ENCODE peak calls at places on chromosomes 1 and 21, in six cellular contexts. S is heart right ventricle; A is naive thymus-derived CD8-positive, alpha-beta T cell; L is ovary; X is T-cell; W is COR-L47. O is an unnamed sample.

GRCh38 chr1:173406783-173407230 is 70.3 kb upstream of the PRDX6 start:
- DNase-seq in S (no peak), A (peak; percentile 30), L (no peak), X (no peak), W (no peak), O (no peak)

GRCh38 chr1:2999571-2999970 is 21.7 kb upstream of the ACTRT2 start:
- DNase-seq in S (no peak), A (no peak), L (no peak), X (peak; percentile 3), W (no peak), O (no peak)

GRCh38 chr1:246961939-246962373 is 30.2 kb upstream of the AHCTF1 start:
- DNase-seq in S (no peak), A (no peak), L (no peak), X (no peak), W (no peak), O (no peak)

GRCh38 chr1:58162952-58163550 is 383.5 kb downstream of the OMA1 start:
- DNase-seq in S (peak; percentile 73), A (no peak), L (peak; percentile 23), X (no peak), W (peak; percentile 48), O (peak; percentile 47)

GRCh38 chr1:24970399-24970753 is 40.3 kb upstream of the RUNX3 start:
- DNase-seq in S (no peak), A (no peak), L (no peak), X (no peak), W (no peak), O (no peak)

GRCh38 chr1:15923241-15923640 is 52.7 kb downstream of the ZBTB17 start:
- DNase-seq in S (no peak), A (no peak), L (no peak), X (no peak), W (no peak), O (no peak)

GRCh38 chr1:45493116-45493697 is 2.2 kb upstream of the TESK2 start:
- DNase-seq in S (peak; percentile 61), A (peak; percentile 60), L (no peak), X (peak; percentile 11), W (peak; percentile 32), O (peak; percentile 62)

GRCh38 chr1:40776236-40777072 is 7.1 kb upstream of the KCNQ4 start:
- DNase-seq in S (no peak), A (no peak), L (no peak), X (no peak), W (no peak), O (no peak)

GRCh38 chr1:217393901-217394300 is 237.0 kb downstream of the GPATCH2 start:
- DNase-seq in S (no peak), A (no peak), L (no peak), X (no peak), W (no peak), O (peak; percentile 7)

GRCh38 chr21:46039891-46040660 is 57.8 kb upstream of the COL6A2 start:
- DNase-seq in S (no peak), A (no peak), L (no peak), X (no peak), W (no peak), O (no peak)

GRCh38 chr1:39845569-39846566 is 37.4 kb downstream of the TRIT1 start:
- DNase-seq in S (peak; percentile 89), A (peak; percentile 85), L (peak; percentile 83), X (peak; percentile 84), W (peak; percentile 98), O (no peak)

GRCh38 chr21:17829472-17829871 is 10.3 kb upstream of the C21orf91 start:
- DNase-seq in S (no peak), A (no peak), L (no peak), X (no peak), W (no peak), O (no peak)

GRCh38 chr1:85378526-85378925 is 86.4 kb downstream of the DDAH1 start:
- DNase-seq in S (no peak), A (no peak), L (no peak), X (no peak), W (no peak), O (no peak)

GRCh38 chr1:63635681-63636080 is 42.5 kb downstream of the PGM1 start:
- DNase-seq in S (no peak), A (no peak), L (peak; percentile 24), X (no peak), W (no peak), O (no peak)

GRCh38 chr1:90946630-90947029 is 75.2 kb downstream of the ZNF644 start:
- DNase-seq in S (no peak), A (no peak), L (no peak), X (no peak), W (no peak), O (no peak)